ENCODE peak calls at places on chromosomes 12 and 14, in five cellular contexts. X, G, W, O and J are unnamed samples.

GRCh38 chr14:76282581-76282980 is 93.4 kb upstream of the ESRRB start:
- DNase-seq in X (no peak), G (no peak), O (no peak), W (peak; percentile 8), J (no peak)

GRCh38 chr12:63021126-63021525 is 86.2 kb upstream of the PPM1H start:
- DNase-seq in X (no peak), O (no peak), G (no peak), W (no peak), J (no peak)

GRCh38 chr12:53780323-53780722 is 28.5 kb upstream of the CISTR start:
- DNase-seq in W (no peak), X (no peak), G (no peak), O (no peak), J (no peak)

GRCh38 chr12:110581951-110582285 is 1.2 kb downstream of the PPTC7 start:
- DNase-seq in O (no peak), G (no peak), X (peak; percentile 58), W (no peak), J (no peak)

GRCh38 chr12:109139360-109139759 is 23.0 kb downstream of the ACACB start:
- DNase-seq in G (no peak), W (no peak), O (no peak), X (no peak), J (no peak)

GRCh38 chr14:88981948-88982347 is 157.5 kb downstream of the TTC8 start:
- DNase-seq in G (no peak), O (no peak), X (no peak), W (no peak), J (no peak)

GRCh38 chr14:70731447-70732239 is 77.7 kb downstream of the MAP3K9 start:
- DNase-seq in G (no peak), X (no peak), O (no peak), W (no peak), J (no peak)

GRCh38 chr12:54300732-54301427 is at the start of gene NFE2:
- DNase-seq in X (peak; percentile 85), W (peak; percentile 80), O (peak; percentile 41), G (peak; percentile 74), J (peak; percentile 83)

GRCh38 chr14:57168138-57168695 is 100.5 kb downstream of the EXOC5 start:
- DNase-seq in O (no peak), G (no peak), X (no peak), W (no peak), J (no peak)

GRCh38 chr12:106282457-106283097 is 20.0 kb upstream of the TCP11L2 start:
- DNase-seq in X (peak; percentile 59), W (no peak), G (peak; percentile 59), O (peak; percentile 47), J (peak; percentile 31)

GRCh38 chr12:72281145-72281544 is 9.0 kb downstream of the TRHDE start:
- DNase-seq in W (no peak), O (no peak), X (no peak), G (no peak), J (no peak)

GRCh38 chr14:50395448-50395847 is 1.2 kb downstream of the CDKL1 start:
- DNase-seq in X (no peak), O (no peak), W (no peak), G (no peak), J (peak; percentile 77)

GRCh38 chr12:90058721-90059120 is 350.1 kb upstream of the ATP2B1 start:
- DNase-seq in W (no peak), G (no peak), O (no peak), X (no peak), J (no peak)

GRCh38 chr12:63961543-63961942 is 117.0 kb downstream of the SRGAP1 start:
- DNase-seq in W (no peak), G (no peak), X (no peak), O (no peak), J (no peak)

GRCh38 chr12:110590806-110591326 is 7.7 kb upstream of the PPTC7 start:
- DNase-seq in G (no peak), X (no peak), W (no peak), O (no peak), J (no peak)

GRCh38 chr14:95523818-95524448 is 7.5 kb upstream of the SYNE3 start:
- DNase-seq in W (no peak), X (no peak), O (no peak), G (no peak), J (peak; percentile 71)

GRCh38 chr12:97758586-97758985 is 296.0 kb downstream of the RMST start:
- DNase-seq in X (no peak), G (no peak), O (no peak), W (no peak), J (no peak)

GRCh38 chr12:6364037-6364360 is 11.4 kb downstream of the SCNN1A start:
- DNase-seq in W (no peak), O (peak; percentile 41), G (no peak), X (no peak), J (peak; percentile 73)

GRCh38 chr14:67516679-67517078 is 16.4 kb upstream of the PLEKHH1 start:
- DNase-seq in O (no peak), G (no peak), W (no peak), X (no peak), J (no peak)

GRCh38 chr14:34368971-34369665 is 92.9 kb downstream of the SPTSSA start:
- DNase-seq in X (no peak), W (no peak), O (no peak), G (no peak), J (no peak)

GRCh38 chr12:132154941-132155770 is 10.9 kb downstream of the NOC4L start:
- DNase-seq in W (no peak), O (no peak), G (peak; percentile 46), X (peak; percentile 28), J (no peak)

GRCh38 chr12:52391618-52392002 is 6.2 kb upstream of the KRT84 start:
- DNase-seq in X (no peak), W (no peak), G (no peak), O (no peak), J (peak; percentile 88)

GRCh38 chr14:93970967-93971634 is 5.3 kb downstream of the ASB2 start:
- DNase-seq in W (no peak), O (peak; percentile 58), X (no peak), G (no peak), J (no peak)

GRCh38 chr12:3752096-3752709 is 706 bp downstream of the CRACR2A start:
- DNase-seq in G (peak; percentile 77), W (no peak), O (peak; percentile 69), X (no peak), J (peak; percentile 55)

GRCh38 chr14:92039073-92039719 is 663 bp downstream of the TRIP11 start:
- DNase-seq in O (no peak), W (peak; percentile 69), X (peak; percentile 89), G (peak; percentile 77), J (peak; percentile 60)

DNA sequence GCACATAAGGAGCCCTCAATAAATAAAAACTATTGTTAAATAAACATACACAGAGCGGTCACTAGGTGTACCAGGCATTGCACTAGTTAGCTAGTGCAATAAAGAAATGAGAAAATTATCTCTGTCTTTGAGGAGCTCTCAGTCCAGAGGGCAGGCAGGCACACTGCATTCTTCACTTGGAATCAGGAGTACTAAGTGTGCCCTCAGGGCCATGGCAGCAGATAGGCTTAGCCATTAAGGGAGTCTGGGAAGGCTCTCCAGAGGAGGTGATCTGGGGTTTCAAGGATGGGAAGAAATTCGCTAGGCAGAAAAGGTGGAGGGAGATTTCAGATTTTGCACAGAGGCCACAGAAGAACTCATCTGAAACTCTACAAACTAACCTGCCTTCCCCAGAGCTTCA is 9.1 kb downstream of the ABCD4 start:
- DNase-seq in G (no peak), W (no peak), O (no peak), X (no peak), J (no peak)
- H3K36me3 ChIP-seq in G (no peaks in the 10 kb centered on the region), W (peaks cover 49% of the 10 kb centered on the region), O (peaks cover 42% of the 10 kb centered on the region), X (peaks cover 38% of the 10 kb centered on the region), J (peaks cover 65% of the 10 kb centered on the region)

DNA sequence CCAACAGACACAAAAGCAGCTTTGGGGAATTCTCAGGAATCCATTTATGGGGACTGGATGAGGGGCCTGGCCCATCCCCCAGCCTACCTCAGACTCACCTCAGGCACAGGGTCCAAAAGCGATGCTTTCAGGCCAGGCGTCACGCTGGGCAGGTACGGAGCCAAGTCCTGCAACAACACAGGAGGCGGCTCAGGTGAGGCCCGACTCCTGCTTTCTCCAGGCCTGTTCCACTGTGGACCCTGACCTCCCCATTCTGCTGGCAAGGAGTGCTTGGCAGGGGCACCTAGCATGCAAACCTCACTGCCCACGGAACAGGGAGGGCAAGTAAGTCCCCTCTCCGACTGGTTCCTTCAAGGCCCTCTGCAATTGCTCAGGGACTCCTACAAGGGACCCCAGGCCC is 28.6 kb upstream of the RAB35 start:
- DNase-seq in X (no peak), W (no peak), O (no peak), G (no peak), J (no peak)
- H3K36me3 ChIP-seq in X (peaks cover 84% of the 10 kb centered on the region), W (peaks cover 100% of the 10 kb centered on the region), O (peaks cover 75% of the 10 kb centered on the region), G (peaks cover 17% of the 10 kb centered on the region), J (peaks cover 89% of the 10 kb centered on the region)

DNA sequence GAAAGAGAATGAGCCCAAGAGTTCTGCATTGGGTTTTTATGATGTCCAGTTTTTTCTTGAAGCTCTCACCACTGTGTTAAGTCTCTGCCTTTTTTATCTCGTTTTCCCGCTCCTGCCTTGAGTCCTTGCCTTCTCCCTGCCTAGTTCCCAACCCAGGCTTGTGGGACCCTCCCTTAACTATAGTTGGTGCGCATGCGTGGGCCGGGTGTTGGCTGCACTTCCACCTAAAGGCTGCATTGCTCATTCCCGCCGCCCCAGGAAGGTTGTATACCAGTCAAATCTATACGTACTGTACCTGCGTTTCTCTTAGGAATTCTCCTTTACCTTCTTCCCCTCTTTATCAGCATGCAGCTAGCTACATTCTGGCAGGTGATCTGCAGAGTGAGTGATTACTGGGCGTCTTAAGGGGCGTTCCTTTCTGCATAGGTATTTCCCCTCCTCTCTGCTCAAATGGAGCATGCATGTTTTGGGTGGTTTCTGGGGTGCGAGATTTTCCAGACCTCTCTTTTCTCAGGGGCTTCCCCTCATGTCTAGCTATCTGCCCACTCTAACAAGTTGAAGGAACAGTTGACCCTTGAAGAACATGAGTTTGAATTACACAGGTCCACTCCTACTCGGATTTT is 6.6 kb upstream of the REP15 start:
- DNase-seq in O (no peak), G (no peak), X (no peak), W (no peak), J (no peak)
- H3K36me3 ChIP-seq in O (no peaks in the 10 kb centered on the region), G (peaks cover 17% of the 10 kb centered on the region), X (peaks cover 19% of the 10 kb centered on the region), W (peaks cover 37% of the 10 kb centered on the region), J (peaks cover 67% of the 10 kb centered on the region)

DNA sequence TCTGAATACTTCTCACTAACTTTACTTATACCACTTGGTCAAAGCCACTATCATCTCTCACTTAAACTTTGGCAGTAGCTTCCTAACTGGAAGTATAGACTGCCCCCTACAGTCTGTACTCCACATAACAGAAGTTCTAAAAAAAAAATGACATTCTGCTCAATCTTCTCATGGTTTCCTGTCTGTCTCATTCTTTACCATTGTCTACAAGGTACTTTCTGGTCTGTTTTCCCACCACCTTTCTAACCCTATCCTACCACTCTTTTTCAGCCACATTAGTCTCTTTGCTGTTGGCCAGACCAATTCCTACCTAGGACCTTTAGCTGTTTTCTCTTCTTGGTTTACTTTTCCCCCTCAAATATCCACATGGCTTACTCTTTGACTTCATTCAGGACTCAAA is 14.7 kb downstream of the CPSF6 start:
- DNase-seq in W (no peak), O (no peak), X (peak; percentile 59), G (no peak), J (no peak)
- H3K36me3 ChIP-seq in W (peaks cover 87% of the 10 kb centered on the region), O (peaks cover 18% of the 10 kb centered on the region), X (peaks cover 41% of the 10 kb centered on the region), G (peaks cover 2% of the 10 kb centered on the region), J (peaks cover 25% of the 10 kb centered on the region)